ENCODE peak calls at places on chromosomes 12 and 14, in eight cellular contexts. One of them, this sample, is unnamed.

GRCh38 chr12:57840701-57841100 is 5.8 kb downstream of the CTDSP2 start:
- DNase-seq in CD8-positive, alpha-beta T cell: no peak
- DNase-seq in tibial artery: no peak
- DNase-seq in HL-60: no peak
- DNase-seq in foreskin fibroblast: peak
- DNase-seq in progenitor cell of endocrine pancreas: no peak
- DNase-seq in stomach: peak
- DNase-seq in astrocyte of the cerebellum: no peak
- DNase-seq in this sample: no peak

GRCh38 chr14:61596985-61597384 is 98.3 kb upstream of the HIF1A start:
- DNase-seq in CD8-positive, alpha-beta T cell: no peak
- DNase-seq in tibial artery: no peak
- DNase-seq in HL-60: no peak
- DNase-seq in foreskin fibroblast: no peak
- DNase-seq in progenitor cell of endocrine pancreas: no peak
- DNase-seq in stomach: no peak
- DNase-seq in astrocyte of the cerebellum: no peak
- DNase-seq in this sample: no peak

GRCh38 chr14:75196468-75196867 is 20.1 kb upstream of the TMED10 start:
- DNase-seq in CD8-positive, alpha-beta T cell: no peak
- DNase-seq in tibial artery: no peak
- DNase-seq in HL-60: peak
- DNase-seq in foreskin fibroblast: no peak
- DNase-seq in progenitor cell of endocrine pancreas: peak
- DNase-seq in stomach: peak
- DNase-seq in astrocyte of the cerebellum: no peak
- DNase-seq in this sample: no peak

GRCh38 chr14:92448786-92449185 is 64.8 kb upstream of the RIN3 start:
- DNase-seq in CD8-positive, alpha-beta T cell: no peak
- DNase-seq in tibial artery: peak
- DNase-seq in HL-60: no peak
- DNase-seq in foreskin fibroblast: no peak
- DNase-seq in progenitor cell of endocrine pancreas: no peak
- DNase-seq in stomach: no peak
- DNase-seq in astrocyte of the cerebellum: no peak
- DNase-seq in this sample: no peak

GRCh38 chr14:33685698-33686097 is 265.2 kb downstream of the EGLN3 start:
- DNase-seq in CD8-positive, alpha-beta T cell: no peak
- DNase-seq in tibial artery: no peak
- DNase-seq in HL-60: no peak
- DNase-seq in foreskin fibroblast: no peak
- DNase-seq in progenitor cell of endocrine pancreas: no peak
- DNase-seq in stomach: no peak
- DNase-seq in astrocyte of the cerebellum: no peak
- DNase-seq in this sample: no peak

GRCh38 chr12:12216349-12217017 is 50.4 kb downstream of the LRP6 start:
- DNase-seq in CD8-positive, alpha-beta T cell: no peak
- DNase-seq in tibial artery: no peak
- DNase-seq in HL-60: peak
- DNase-seq in foreskin fibroblast: no peak
- DNase-seq in progenitor cell of endocrine pancreas: no peak
- DNase-seq in stomach: no peak
- DNase-seq in astrocyte of the cerebellum: no peak
- DNase-seq in this sample: no peak

GRCh38 chr14:31206536-31207286 is 882 bp downstream of the HECTD1 start:
- DNase-seq in CD8-positive, alpha-beta T cell: peak
- DNase-seq in tibial artery: peak
- DNase-seq in HL-60: peak
- DNase-seq in foreskin fibroblast: peak
- DNase-seq in progenitor cell of endocrine pancreas: peak
- DNase-seq in stomach: peak
- DNase-seq in astrocyte of the cerebellum: no peak
- DNase-seq in this sample: peak

GRCh38 chr12:88291498-88292131 is 149.5 kb downstream of the TMTC3 start:
- DNase-seq in CD8-positive, alpha-beta T cell: no peak
- DNase-seq in tibial artery: no peak
- DNase-seq in HL-60: no peak
- DNase-seq in foreskin fibroblast: peak
- DNase-seq in progenitor cell of endocrine pancreas: no peak
- DNase-seq in stomach: no peak
- DNase-seq in astrocyte of the cerebellum: no peak
- DNase-seq in this sample: no peak

GRCh38 chr12:3149505-3150307 is 72.5 kb downstream of the TSPAN9 start:
- DNase-seq in CD8-positive, alpha-beta T cell: no peak
- DNase-seq in tibial artery: no peak
- DNase-seq in HL-60: no peak
- DNase-seq in foreskin fibroblast: no peak
- DNase-seq in progenitor cell of endocrine pancreas: no peak
- DNase-seq in stomach: no peak
- DNase-seq in astrocyte of the cerebellum: no peak
- DNase-seq in this sample: no peak

GRCh38 chr14:104280085-104280901 is 141.9 kb downstream of the KIF26A start:
- DNase-seq in CD8-positive, alpha-beta T cell: no peak
- DNase-seq in tibial artery: peak
- DNase-seq in HL-60: no peak
- DNase-seq in foreskin fibroblast: no peak
- DNase-seq in progenitor cell of endocrine pancreas: peak
- DNase-seq in stomach: peak
- DNase-seq in astrocyte of the cerebellum: no peak
- DNase-seq in this sample: no peak

GRCh38 chr12:72453550-72453949 is 181.4 kb downstream of the TRHDE start:
- DNase-seq in CD8-positive, alpha-beta T cell: no peak
- DNase-seq in tibial artery: no peak
- DNase-seq in HL-60: no peak
- DNase-seq in foreskin fibroblast: no peak
- DNase-seq in progenitor cell of endocrine pancreas: no peak
- DNase-seq in stomach: no peak
- DNase-seq in astrocyte of the cerebellum: no peak
- DNase-seq in this sample: no peak

GRCh38 chr12:61706783-61707182 is 553.4 kb upstream of the USP15 start:
- DNase-seq in CD8-positive, alpha-beta T cell: no peak
- DNase-seq in tibial artery: no peak
- DNase-seq in HL-60: no peak
- DNase-seq in foreskin fibroblast: no peak
- DNase-seq in progenitor cell of endocrine pancreas: no peak
- DNase-seq in stomach: no peak
- DNase-seq in astrocyte of the cerebellum: no peak
- DNase-seq in this sample: no peak

GRCh38 chr14:103530390-103530789 is 1.4 kb downstream of the TRMT61A start:
- DNase-seq in CD8-positive, alpha-beta T cell: peak
- DNase-seq in tibial artery: peak
- DNase-seq in HL-60: no peak
- DNase-seq in foreskin fibroblast: no peak
- DNase-seq in progenitor cell of endocrine pancreas: no peak
- DNase-seq in stomach: no peak
- DNase-seq in astrocyte of the cerebellum: no peak
- DNase-seq in this sample: no peak

GRCh38 chr12:29270446-29270845 is 110.5 kb downstream of the ERGIC2 start:
- DNase-seq in CD8-positive, alpha-beta T cell: no peak
- DNase-seq in tibial artery: no peak
- DNase-seq in HL-60: no peak
- DNase-seq in foreskin fibroblast: no peak
- DNase-seq in progenitor cell of endocrine pancreas: no peak
- DNase-seq in stomach: no peak
- DNase-seq in astrocyte of the cerebellum: no peak
- DNase-seq in this sample: no peak

GRCh38 chr12:54371328-54372112 is 7.2 kb upstream of the GPR84 start:
- DNase-seq in CD8-positive, alpha-beta T cell: no peak
- DNase-seq in tibial artery: peak
- DNase-seq in HL-60: no peak
- DNase-seq in foreskin fibroblast: peak
- DNase-seq in progenitor cell of endocrine pancreas: no peak
- DNase-seq in stomach: no peak
- DNase-seq in astrocyte of the cerebellum: no peak
- DNase-seq in this sample: no peak

GRCh38 chr14:100901391-100902183 is 1.9 kb downstream of the RTL1 start:
- DNase-seq in CD8-positive, alpha-beta T cell: no peak
- DNase-seq in tibial artery: peak
- DNase-seq in HL-60: no peak
- DNase-seq in foreskin fibroblast: no peak
- DNase-seq in progenitor cell of endocrine pancreas: no peak
- DNase-seq in stomach: no peak
- DNase-seq in astrocyte of the cerebellum: no peak
- DNase-seq in this sample: no peak

GRCh38 chr14:100899841-100900771 is 3.4 kb downstream of the RTL1 start:
- DNase-seq in CD8-positive, alpha-beta T cell: no peak
- DNase-seq in tibial artery: peak
- DNase-seq in HL-60: no peak
- DNase-seq in foreskin fibroblast: no peak
- DNase-seq in progenitor cell of endocrine pancreas: no peak
- DNase-seq in stomach: no peak
- DNase-seq in astrocyte of the cerebellum: no peak
- DNase-seq in this sample: no peak

GRCh38 chr14:100898935-100899840 is 4.3 kb downstream of the RTL1 start:
- DNase-seq in CD8-positive, alpha-beta T cell: no peak
- DNase-seq in tibial artery: peak
- DNase-seq in HL-60: no peak
- DNase-seq in foreskin fibroblast: no peak
- DNase-seq in progenitor cell of endocrine pancreas: no peak
- DNase-seq in stomach: no peak
- DNase-seq in astrocyte of the cerebellum: no peak
- DNase-seq in this sample: no peak

GRCh38 chr14:100902295-100902694 is 1.2 kb downstream of the RTL1 start:
- DNase-seq in CD8-positive, alpha-beta T cell: no peak
- DNase-seq in tibial artery: peak
- DNase-seq in HL-60: no peak
- DNase-seq in foreskin fibroblast: no peak
- DNase-seq in progenitor cell of endocrine pancreas: no peak
- DNase-seq in stomach: no peak
- DNase-seq in astrocyte of the cerebellum: no peak
- DNase-seq in this sample: no peak

GRCh38 chr14:100900837-100901390 is 2.6 kb downstream of the RTL1 start:
- DNase-seq in CD8-positive, alpha-beta T cell: no peak
- DNase-seq in tibial artery: peak
- DNase-seq in HL-60: peak
- DNase-seq in foreskin fibroblast: no peak
- DNase-seq in progenitor cell of endocrine pancreas: peak
- DNase-seq in stomach: no peak
- DNase-seq in astrocyte of the cerebellum: no peak
- DNase-seq in this sample: peak
- TF ChIP-seq CTCF in CD8-positive, alpha-beta T cell: no peak
- TF ChIP-seq CTCF in tibial artery: no peak
- TF ChIP-seq CTCF in HL-60: no peak
- TF ChIP-seq CTCF in foreskin fibroblast: peak
- TF ChIP-seq CTCF in progenitor cell of endocrine pancreas: peak
- TF ChIP-seq CTCF in stomach: no peak
- TF ChIP-seq CTCF in astrocyte of the cerebellum: peak
- TF ChIP-seq CTCF in this sample: peak

DNA sequence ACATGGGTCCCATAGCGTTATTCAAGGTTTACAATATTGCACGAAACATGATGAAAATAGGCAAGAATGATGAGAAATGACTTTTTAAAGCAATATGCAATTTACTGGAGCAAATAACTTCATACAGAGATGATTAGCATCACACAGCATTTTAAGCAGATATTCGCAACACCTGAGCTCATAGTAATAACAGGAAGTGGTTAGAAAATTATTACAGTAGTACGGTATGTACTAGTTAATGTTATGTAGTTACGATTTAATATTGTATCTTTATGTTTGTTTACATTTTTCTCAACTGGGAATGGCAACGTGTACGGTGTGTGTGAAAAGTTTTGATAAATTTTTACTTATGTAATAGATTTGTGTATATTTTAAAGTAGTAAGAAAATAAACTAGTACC is 102.6 kb downstream of the OSBPL8 start:
- DNase-seq in CD8-positive, alpha-beta T cell: no peak
- DNase-seq in tibial artery: no peak
- DNase-seq in HL-60: no peak
- DNase-seq in foreskin fibroblast: no peak
- DNase-seq in progenitor cell of endocrine pancreas: no peak
- DNase-seq in stomach: no peak
- DNase-seq in astrocyte of the cerebellum: no peak
- DNase-seq in this sample: no peak
- TF ChIP-seq CTCF in CD8-positive, alpha-beta T cell: no peak
- TF ChIP-seq CTCF in tibial artery: no peak
- TF ChIP-seq CTCF in HL-60: no peak
- TF ChIP-seq CTCF in foreskin fibroblast: no peak
- TF ChIP-seq CTCF in progenitor cell of endocrine pancreas: no peak
- TF ChIP-seq CTCF in stomach: no peak
- TF ChIP-seq CTCF in astrocyte of the cerebellum: no peak
- TF ChIP-seq CTCF in this sample: no peak

DNA sequence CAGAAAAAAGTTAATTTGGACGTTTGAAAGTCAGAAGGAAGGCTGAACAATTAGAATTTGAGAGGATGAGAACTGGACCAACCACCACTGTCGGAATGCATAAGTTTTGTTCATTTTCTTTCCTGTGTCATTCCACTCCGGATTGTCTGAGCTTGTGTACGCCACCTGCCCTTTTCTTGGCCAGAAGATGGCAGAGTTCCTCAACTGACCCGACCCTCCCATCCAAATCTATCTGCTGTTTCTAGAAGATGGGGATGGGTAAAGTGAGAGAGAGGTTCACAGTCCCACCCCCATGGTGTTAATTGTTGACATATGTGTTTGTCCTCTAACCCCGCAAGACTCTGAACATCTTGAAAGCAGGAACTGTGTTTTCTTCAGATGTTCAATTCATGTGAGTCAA is 388.0 kb downstream of the VRK1 start:
- DNase-seq in CD8-positive, alpha-beta T cell: peak
- DNase-seq in tibial artery: no peak
- DNase-seq in HL-60: no peak
- DNase-seq in foreskin fibroblast: no peak
- DNase-seq in progenitor cell of endocrine pancreas: no peak
- DNase-seq in stomach: no peak
- DNase-seq in astrocyte of the cerebellum: no peak
- DNase-seq in this sample: no peak
- TF ChIP-seq CTCF in CD8-positive, alpha-beta T cell: peak
- TF ChIP-seq CTCF in tibial artery: no peak
- TF ChIP-seq CTCF in HL-60: peak
- TF ChIP-seq CTCF in foreskin fibroblast: peak
- TF ChIP-seq CTCF in progenitor cell of endocrine pancreas: peak
- TF ChIP-seq CTCF in stomach: no peak
- TF ChIP-seq CTCF in astrocyte of the cerebellum: peak
- TF ChIP-seq CTCF in this sample: peak

GRCh38 chr14:69611264-69612013 is at the start of gene SUSD6:
- DNase-seq in CD8-positive, alpha-beta T cell: peak
- DNase-seq in tibial artery: peak
- DNase-seq in HL-60: peak
- DNase-seq in foreskin fibroblast: peak
- DNase-seq in progenitor cell of endocrine pancreas: peak
- DNase-seq in stomach: peak
- DNase-seq in astrocyte of the cerebellum: peak
- DNase-seq in this sample: peak

GRCh38 chr14:69612014-69612758 is 790 bp downstream of the SUSD6 start:
- DNase-seq in CD8-positive, alpha-beta T cell: peak
- DNase-seq in tibial artery: no peak
- DNase-seq in HL-60: peak
- DNase-seq in foreskin fibroblast: peak
- DNase-seq in progenitor cell of endocrine pancreas: no peak
- DNase-seq in stomach: no peak
- DNase-seq in astrocyte of the cerebellum: no peak
- DNase-seq in this sample: no peak

GRCh38 chr14:69614592-69614991 is 3.2 kb downstream of the SUSD6 start:
- DNase-seq in CD8-positive, alpha-beta T cell: no peak
- DNase-seq in tibial artery: peak
- DNase-seq in HL-60: peak
- DNase-seq in foreskin fibroblast: no peak
- DNase-seq in progenitor cell of endocrine pancreas: no peak
- DNase-seq in stomach: no peak
- DNase-seq in astrocyte of the cerebellum: no peak
- DNase-seq in this sample: no peak

GRCh38 chr14:69613312-69614073 is 2.1 kb downstream of the SUSD6 start:
- DNase-seq in CD8-positive, alpha-beta T cell: no peak
- DNase-seq in tibial artery: no peak
- DNase-seq in HL-60: no peak
- DNase-seq in foreskin fibroblast: no peak
- DNase-seq in progenitor cell of endocrine pancreas: no peak
- DNase-seq in stomach: no peak
- DNase-seq in astrocyte of the cerebellum: no peak
- DNase-seq in this sample: no peak

GRCh38 chr14:69612759-69613145 is 1.4 kb downstream of the SUSD6 start:
- DNase-seq in CD8-positive, alpha-beta T cell: no peak
- DNase-seq in tibial artery: no peak
- DNase-seq in HL-60: no peak
- DNase-seq in foreskin fibroblast: peak
- DNase-seq in progenitor cell of endocrine pancreas: no peak
- DNase-seq in stomach: no peak
- DNase-seq in astrocyte of the cerebellum: no peak
- DNase-seq in this sample: no peak
- TF ChIP-seq CTCF in CD8-positive, alpha-beta T cell: no peak
- TF ChIP-seq CTCF in tibial artery: no peak
- TF ChIP-seq CTCF in HL-60: no peak
- TF ChIP-seq CTCF in foreskin fibroblast: peak
- TF ChIP-seq CTCF in progenitor cell of endocrine pancreas: peak
- TF ChIP-seq CTCF in stomach: no peak
- TF ChIP-seq CTCF in astrocyte of the cerebellum: peak
- TF ChIP-seq CTCF in this sample: no peak

This sample was measured in neural crest cell.